ENCODE peak calls at places on chromosomes 7 and 10, in nine cellular contexts. One of them, this sample, is unnamed. For H3K36me3 and H3K4me1, the result is how much of the 10 kb centered on the place peaks cover.

GRCh38 chr10:126872768-126873167 is 32.5 kb upstream of the DOCK1 start:
- DNase-seq in right lobe of liver: no peak
- DNase-seq in aorta: no peak
- DNase-seq in GM12878: no peak
- DNase-seq in endodermal cell: peak
- DNase-seq in stomach: no peak
- DNase-seq in thoracic aorta: no peak
- DNase-seq in vagina: no peak
- DNase-seq in heart right ventricle: no peak
- DNase-seq in this sample: no peak

GRCh38 chr7:155635817-155636216 is 8.6 kb upstream of the RBM33 start:
- DNase-seq in endodermal cell: no peak
- DNase-seq in aorta: no peak
- DNase-seq in vagina: no peak
- DNase-seq in heart right ventricle: no peak
- DNase-seq in thoracic aorta: no peak
- DNase-seq in stomach: no peak
- DNase-seq in right lobe of liver: no peak
- DNase-seq in GM12878: no peak
- DNase-seq in this sample: no peak

GRCh38 chr10:77926566-77927342 is at the start of gene DLG5:
- DNase-seq in right lobe of liver: peak
- DNase-seq in stomach: peak
- DNase-seq in endodermal cell: peak
- DNase-seq in GM12878: no peak
- DNase-seq in aorta: peak
- DNase-seq in thoracic aorta: no peak
- DNase-seq in heart right ventricle: peak
- DNase-seq in vagina: no peak
- DNase-seq in this sample: peak

GRCh38 chr7:30563326-30563942 is 31.2 kb upstream of the GARS1 start:
- DNase-seq in vagina: no peak
- DNase-seq in aorta: no peak
- DNase-seq in thoracic aorta: no peak
- DNase-seq in GM12878: no peak
- DNase-seq in stomach: no peak
- DNase-seq in endodermal cell: no peak
- DNase-seq in heart right ventricle: no peak
- DNase-seq in right lobe of liver: no peak
- DNase-seq in this sample: no peak

GRCh38 chr7:47576031-47576908 is 5.6 kb downstream of the TNS3 start:
- DNase-seq in stomach: peak
- DNase-seq in right lobe of liver: peak
- DNase-seq in thoracic aorta: no peak
- DNase-seq in GM12878: no peak
- DNase-seq in endodermal cell: peak
- DNase-seq in heart right ventricle: peak
- DNase-seq in aorta: peak
- DNase-seq in vagina: no peak
- DNase-seq in this sample: peak

GRCh38 chr10:80709879-80710278 is 172.2 kb downstream of the SH2D4B start:
- DNase-seq in thoracic aorta: no peak
- DNase-seq in heart right ventricle: no peak
- DNase-seq in right lobe of liver: no peak
- DNase-seq in endodermal cell: peak
- DNase-seq in stomach: no peak
- DNase-seq in vagina: no peak
- DNase-seq in GM12878: no peak
- DNase-seq in aorta: no peak
- DNase-seq in this sample: no peak

GRCh38 chr7:50352282-50352681 is 47.8 kb downstream of the IKZF1 start:
- DNase-seq in stomach: no peak
- DNase-seq in GM12878: peak
- DNase-seq in right lobe of liver: no peak
- DNase-seq in thoracic aorta: no peak
- DNase-seq in aorta: no peak
- DNase-seq in heart right ventricle: no peak
- DNase-seq in endodermal cell: no peak
- DNase-seq in vagina: no peak
- DNase-seq in this sample: no peak

GRCh38 chr10:94125856-94126255 is 132.1 kb downstream of the PLCE1 start:
- DNase-seq in GM12878: no peak
- DNase-seq in aorta: no peak
- DNase-seq in thoracic aorta: no peak
- DNase-seq in heart right ventricle: no peak
- DNase-seq in vagina: no peak
- DNase-seq in right lobe of liver: no peak
- DNase-seq in stomach: no peak
- DNase-seq in endodermal cell: no peak
- DNase-seq in this sample: no peak

GRCh38 chr7:54345746-54346145 is 196.4 kb upstream of the VSTM2A start:
- DNase-seq in right lobe of liver: no peak
- DNase-seq in heart right ventricle: no peak
- DNase-seq in GM12878: no peak
- DNase-seq in endodermal cell: no peak
- DNase-seq in vagina: no peak
- DNase-seq in thoracic aorta: no peak
- DNase-seq in stomach: no peak
- DNase-seq in aorta: no peak
- DNase-seq in this sample: no peak

GRCh38 chr7:154792436-154793055 is 210.4 kb downstream of the PAXIP1 start:
- DNase-seq in heart right ventricle: no peak
- DNase-seq in stomach: no peak
- DNase-seq in right lobe of liver: no peak
- DNase-seq in vagina: no peak
- DNase-seq in GM12878: no peak
- DNase-seq in endodermal cell: no peak
- DNase-seq in aorta: no peak
- DNase-seq in thoracic aorta: no peak
- DNase-seq in this sample: no peak

GRCh38 chr7:132541656-132542055 is 34.6 kb downstream of the PLXNA4 start:
- DNase-seq in endodermal cell: peak
- DNase-seq in GM12878: no peak
- DNase-seq in right lobe of liver: no peak
- DNase-seq in thoracic aorta: no peak
- DNase-seq in vagina: no peak
- DNase-seq in stomach: no peak
- DNase-seq in aorta: no peak
- DNase-seq in heart right ventricle: no peak
- DNase-seq in this sample: no peak

GRCh38 chr7:101591504-101591903 is 37.6 kb downstream of the MYL10 start:
- DNase-seq in GM12878: no peak
- DNase-seq in thoracic aorta: no peak
- DNase-seq in heart right ventricle: no peak
- DNase-seq in right lobe of liver: peak
- DNase-seq in stomach: no peak
- DNase-seq in aorta: no peak
- DNase-seq in endodermal cell: no peak
- DNase-seq in vagina: no peak
- DNase-seq in this sample: no peak

GRCh38 chr10:99766282-99766681 is 16.2 kb upstream of the ABCC2 start:
- DNase-seq in GM12878: peak
- DNase-seq in right lobe of liver: no peak
- DNase-seq in heart right ventricle: no peak
- DNase-seq in stomach: no peak
- DNase-seq in thoracic aorta: no peak
- DNase-seq in endodermal cell: no peak
- DNase-seq in vagina: no peak
- DNase-seq in aorta: no peak
- DNase-seq in this sample: no peak

GRCh38 chr10:110077436-110078120 is 69.8 kb downstream of the ADD3 start:
- DNase-seq in heart right ventricle: no peak
- DNase-seq in aorta: no peak
- DNase-seq in stomach: no peak
- DNase-seq in thoracic aorta: no peak
- DNase-seq in right lobe of liver: no peak
- DNase-seq in GM12878: no peak
- DNase-seq in vagina: no peak
- DNase-seq in endodermal cell: no peak
- DNase-seq in this sample: no peak

GRCh38 chr7:36175872-36176271 is 22.8 kb downstream of the EEPD1 start:
- DNase-seq in thoracic aorta: no peak
- DNase-seq in stomach: no peak
- DNase-seq in aorta: peak
- DNase-seq in endodermal cell: no peak
- DNase-seq in heart right ventricle: peak
- DNase-seq in vagina: no peak
- DNase-seq in GM12878: no peak
- DNase-seq in right lobe of liver: no peak
- DNase-seq in this sample: peak

GRCh38 chr7:29955799-29956476 is 33.7 kb downstream of the SCRN1 start:
- DNase-seq in aorta: peak
- DNase-seq in thoracic aorta: no peak
- DNase-seq in right lobe of liver: no peak
- DNase-seq in vagina: no peak
- DNase-seq in endodermal cell: no peak
- DNase-seq in heart right ventricle: no peak
- DNase-seq in stomach: no peak
- DNase-seq in GM12878: no peak
- DNase-seq in this sample: no peak

GRCh38 chr10:32692174-32692573 is 246.2 kb downstream of the CCDC7 start:
- DNase-seq in GM12878: no peak
- DNase-seq in right lobe of liver: no peak
- DNase-seq in stomach: no peak
- DNase-seq in thoracic aorta: no peak
- DNase-seq in vagina: no peak
- DNase-seq in heart right ventricle: no peak
- DNase-seq in endodermal cell: no peak
- DNase-seq in aorta: no peak
- DNase-seq in this sample: no peak

GRCh38 chr7:104431930-104432329 is 103.5 kb downstream of the LHFPL3 start:
- DNase-seq in thoracic aorta: no peak
- DNase-seq in vagina: no peak
- DNase-seq in endodermal cell: peak
- DNase-seq in aorta: no peak
- DNase-seq in GM12878: no peak
- DNase-seq in heart right ventricle: no peak
- DNase-seq in right lobe of liver: no peak
- DNase-seq in stomach: no peak
- DNase-seq in this sample: no peak

GRCh38 chr10:35563266-35563891 is 41.8 kb upstream of the GJD4 start:
- DNase-seq in GM12878: peak
- DNase-seq in heart right ventricle: peak
- DNase-seq in endodermal cell: peak
- DNase-seq in thoracic aorta: no peak
- DNase-seq in vagina: no peak
- DNase-seq in aorta: no peak
- DNase-seq in stomach: peak
- DNase-seq in right lobe of liver: peak
- DNase-seq in this sample: peak

DNA sequence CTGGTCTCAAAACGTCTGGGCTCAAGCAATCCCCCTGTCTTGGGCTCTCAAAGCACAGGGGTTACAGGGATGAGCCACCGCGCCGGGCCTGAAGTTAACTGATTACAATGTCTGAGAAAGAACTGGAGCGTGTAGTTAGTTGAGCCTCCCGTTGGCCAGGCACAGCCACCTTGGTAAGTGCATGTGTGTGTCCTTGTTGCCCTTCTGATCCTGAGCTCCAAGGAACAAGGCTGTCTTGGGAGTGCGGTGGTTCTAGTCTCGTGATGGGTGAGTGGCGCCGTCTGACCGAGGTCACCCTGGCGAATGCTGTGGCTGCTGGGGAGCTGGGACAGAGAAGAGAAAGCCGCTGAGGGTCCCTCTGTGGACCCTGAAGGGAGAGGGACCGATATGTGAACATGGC is 50.5 kb downstream of the PITRM1 start:
- DNase-seq in heart right ventricle: no peak
- DNase-seq in stomach: no peak
- DNase-seq in GM12878: no peak
- DNase-seq in aorta: peak
- DNase-seq in thoracic aorta: no peak
- DNase-seq in endodermal cell: no peak
- DNase-seq in vagina: no peak
- DNase-seq in right lobe of liver: no peak
- DNase-seq in this sample: no peak
- H3K36me3 ChIP-seq in heart right ventricle: half or more
- H3K36me3 ChIP-seq in stomach: under half
- H3K36me3 ChIP-seq in GM12878: under half
- H3K36me3 ChIP-seq in aorta: under half
- H3K36me3 ChIP-seq in thoracic aorta: under half
- H3K36me3 ChIP-seq in endodermal cell: under half
- H3K36me3 ChIP-seq in vagina: under half
- H3K36me3 ChIP-seq in right lobe of liver: under half
- H3K36me3 ChIP-seq in this sample: half or more

GRCh38 chr7:127584648-127585043 is 750 bp downstream of the GCC1 start:
- DNase-seq in vagina: no peak
- DNase-seq in GM12878: no peak
- DNase-seq in heart right ventricle: no peak
- DNase-seq in thoracic aorta: no peak
- DNase-seq in right lobe of liver: no peak
- DNase-seq in endodermal cell: peak
- DNase-seq in stomach: no peak
- DNase-seq in aorta: no peak
- DNase-seq in this sample: no peak
- H3K4me1 ChIP-seq in vagina: half or more
- H3K4me1 ChIP-seq in GM12878: under half
- H3K4me1 ChIP-seq in heart right ventricle: half or more
- H3K4me1 ChIP-seq in thoracic aorta: half or more
- H3K4me1 ChIP-seq in right lobe of liver: half or more
- H3K4me1 ChIP-seq in endodermal cell: under half
- H3K4me1 ChIP-seq in stomach: half or more
- H3K4me1 ChIP-seq in aorta: under half
- H3K4me1 ChIP-seq in this sample: half or more

DNA sequence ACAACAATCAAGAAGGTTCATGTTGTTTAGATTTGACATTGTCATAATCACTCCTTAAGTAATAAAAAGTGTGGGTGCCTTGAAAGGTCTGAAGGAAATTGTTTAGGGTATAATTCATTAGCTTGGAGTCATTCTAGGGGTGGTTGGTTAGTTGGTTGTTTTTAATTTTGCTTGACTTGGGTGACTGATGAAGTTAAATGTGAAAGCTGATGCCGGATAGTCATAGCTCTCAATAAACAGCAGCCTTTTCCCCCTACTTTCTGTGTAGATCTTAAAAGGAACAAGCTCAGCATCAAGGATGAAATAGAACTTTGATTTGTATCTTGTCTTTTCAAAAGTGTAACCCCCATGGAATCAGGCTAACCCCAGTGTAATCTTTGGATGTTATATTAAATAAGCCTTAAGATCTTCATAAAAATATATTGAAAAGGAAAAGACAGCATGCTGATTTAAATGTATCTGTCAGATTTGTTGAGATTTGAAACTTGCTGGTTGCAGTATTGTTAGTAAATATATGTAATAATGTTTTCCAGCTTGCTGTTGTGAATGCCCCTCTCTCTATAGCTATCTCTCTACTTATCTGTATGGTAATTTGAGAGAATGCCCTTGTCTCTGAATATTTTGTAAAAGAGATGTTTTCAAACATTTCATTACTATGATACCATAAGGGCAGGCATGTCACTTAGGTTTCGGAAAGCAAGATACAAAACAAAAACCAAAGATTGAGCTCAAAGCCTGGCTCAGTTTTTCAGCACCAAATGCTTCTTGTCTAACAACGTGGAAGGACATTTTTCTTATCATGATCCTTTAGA is 148.5 kb downstream of the ARID5B start:
- DNase-seq in thoracic aorta: no peak
- DNase-seq in right lobe of liver: no peak
- DNase-seq in endodermal cell: no peak
- DNase-seq in GM12878: no peak
- DNase-seq in aorta: no peak
- DNase-seq in vagina: no peak
- DNase-seq in heart right ventricle: no peak
- DNase-seq in stomach: no peak
- DNase-seq in this sample: no peak
- H3K27ac ChIP-seq in thoracic aorta: peak
- H3K27ac ChIP-seq in right lobe of liver: peak
- H3K27ac ChIP-seq in endodermal cell: peak
- H3K27ac ChIP-seq in GM12878: peak
- H3K27ac ChIP-seq in aorta: no peak
- H3K27ac ChIP-seq in vagina: peak
- H3K27ac ChIP-seq in heart right ventricle: peak
- H3K27ac ChIP-seq in stomach: peak
- H3K27ac ChIP-seq in this sample: peak

GRCh38 chr7:24826662-24827020 is 69.4 kb upstream of the GSDME start:
- DNase-seq in thoracic aorta: no peak
- DNase-seq in vagina: no peak
- DNase-seq in endodermal cell: no peak
- DNase-seq in stomach: no peak
- DNase-seq in GM12878: no peak
- DNase-seq in right lobe of liver: no peak
- DNase-seq in aorta: no peak
- DNase-seq in heart right ventricle: no peak
- DNase-seq in this sample: no peak
- H3K36me3 ChIP-seq in thoracic aorta: under half
- H3K36me3 ChIP-seq in vagina: under half
- H3K36me3 ChIP-seq in endodermal cell: under half
- H3K36me3 ChIP-seq in stomach: under half
- H3K36me3 ChIP-seq in GM12878: under half
- H3K36me3 ChIP-seq in right lobe of liver: under half
- H3K36me3 ChIP-seq in aorta: under half
- H3K36me3 ChIP-seq in heart right ventricle: under half
- H3K36me3 ChIP-seq in this sample: under half

This sample was measured in left lung.